ENCODE peak calls at places on chromosomes 13 and 19, in seven cellular contexts. J is adrenal gland, P is ovary, O is stomach, A is endothelial cell of umbilical vein, C is heart left ventricle, U is Peyer's patch. D is an unnamed sample.

GRCh38 chr13:28494861-28495585 is at the start of gene FLT1:
- DNase-seq in U (no peak), P (peak), C (peak), J (peak), O (peak), A (peak), D (no peak)

GRCh38 chr13:108155185-108156106 is 59.9 kb downstream of the LIG4 start:
- DNase-seq in O (peak), C (peak), J (peak), P (peak), U (peak), A (peak), D (peak)

GRCh38 chr13:110618167-110618566 is 2.8 kb downstream of the NAXD start:
- DNase-seq in A (no peak), P (no peak), C (no peak), J (no peak), O (no peak), U (no peak), D (no peak)

GRCh38 chr19:58009666-58010301 is 7.2 kb upstream of the ZNF606 start:
- DNase-seq in A (peak), C (peak), J (peak), O (peak), P (peak), U (peak), D (no peak)

GRCh38 chr13:52852444-52852843 is 4.0 kb upstream of the PCDH8 start:
- DNase-seq in O (no peak), C (no peak), A (no peak), P (no peak), U (no peak), J (no peak), D (no peak)

GRCh38 chr13:101892296-101892695 is 439.8 kb downstream of the ITGBL1 start:
- DNase-seq in A (no peak), O (no peak), U (no peak), C (no peak), P (no peak), J (no peak), D (no peak)

GRCh38 chr19:3855321-3855720 is 13.5 kb downstream of the ZFR2 start:
- DNase-seq in O (peak), P (no peak), A (no peak), U (peak), C (no peak), J (no peak), D (peak)

GRCh38 chr19:45677351-45678230 is 9.6 kb downstream of the GIPR start:
- DNase-seq in C (peak), J (peak), O (peak), U (peak), A (peak), P (peak), D (no peak)

GRCh38 chr13:52411629-52412028 is 5.7 kb upstream of the THSD1 start:
- DNase-seq in J (no peak), U (no peak), A (no peak), P (no peak), O (no peak), C (no peak), D (peak)

GRCh38 chr19:57031156-57031555 is 88.6 kb upstream of the USP29 start:
- DNase-seq in U (no peak), P (no peak), C (no peak), O (no peak), J (no peak), A (no peak), D (no peak)

GRCh38 chr19:38057954-38058690 is 151.1 kb downstream of the SIPA1L3 start:
- DNase-seq in O (peak), U (peak), A (no peak), P (no peak), J (no peak), C (no peak), D (no peak)

GRCh38 chr13:30746816-30747215 is 11.5 kb downstream of the ALOX5AP start:
- DNase-seq in A (no peak), U (no peak), O (no peak), P (no peak), J (no peak), C (no peak), D (no peak)

GRCh38 chr19:15488489-15489226 is 9.4 kb upstream of the PGLYRP2 start:
- DNase-seq in O (no peak), A (no peak), U (no peak), C (no peak), P (no peak), J (no peak), D (no peak)

GRCh38 chr19:28691683-28692082 is 521.3 kb downstream of the UQCRFS1 start:
- DNase-seq in A (no peak), J (no peak), U (no peak), P (no peak), C (no peak), O (no peak), D (no peak)

GRCh38 chr19:3047307-3048189 is 14.7 kb downstream of the TLE5 start:
- DNase-seq in P (peak), C (peak), U (peak), O (peak), A (peak), J (peak), D (peak)

GRCh38 chr13:45162194-45162593 is 38.7 kb downstream of the KCTD4 start:
- DNase-seq in U (no peak), O (no peak), P (no peak), C (no peak), J (no peak), A (peak), D (no peak)

GRCh38 chr13:22060187-22060586 is 389.3 kb downstream of the FGF9 start:
- DNase-seq in O (no peak), J (no peak), P (no peak), C (no peak), A (no peak), U (no peak), D (no peak)

GRCh38 chr13:79392882-79393563 is 13.0 kb downstream of the RBM26 start:
- DNase-seq in J (no peak), P (no peak), A (peak), C (no peak), O (no peak), U (no peak), D (no peak)

GRCh38 chr13:79398169-79398568 is 7.9 kb downstream of the RBM26 start:
- DNase-seq in P (no peak), U (no peak), J (no peak), A (no peak), C (no peak), O (no peak), D (no peak)

GRCh38 chr13:79395881-79396280 is 10.2 kb downstream of the RBM26 start:
- DNase-seq in U (no peak), J (no peak), C (no peak), P (no peak), A (no peak), O (no peak), D (no peak)

GRCh38 chr13:79389031-79389430 is 17.0 kb downstream of the RBM26 start:
- DNase-seq in U (no peak), C (no peak), J (no peak), O (no peak), A (no peak), P (no peak), D (no peak)

DNA sequence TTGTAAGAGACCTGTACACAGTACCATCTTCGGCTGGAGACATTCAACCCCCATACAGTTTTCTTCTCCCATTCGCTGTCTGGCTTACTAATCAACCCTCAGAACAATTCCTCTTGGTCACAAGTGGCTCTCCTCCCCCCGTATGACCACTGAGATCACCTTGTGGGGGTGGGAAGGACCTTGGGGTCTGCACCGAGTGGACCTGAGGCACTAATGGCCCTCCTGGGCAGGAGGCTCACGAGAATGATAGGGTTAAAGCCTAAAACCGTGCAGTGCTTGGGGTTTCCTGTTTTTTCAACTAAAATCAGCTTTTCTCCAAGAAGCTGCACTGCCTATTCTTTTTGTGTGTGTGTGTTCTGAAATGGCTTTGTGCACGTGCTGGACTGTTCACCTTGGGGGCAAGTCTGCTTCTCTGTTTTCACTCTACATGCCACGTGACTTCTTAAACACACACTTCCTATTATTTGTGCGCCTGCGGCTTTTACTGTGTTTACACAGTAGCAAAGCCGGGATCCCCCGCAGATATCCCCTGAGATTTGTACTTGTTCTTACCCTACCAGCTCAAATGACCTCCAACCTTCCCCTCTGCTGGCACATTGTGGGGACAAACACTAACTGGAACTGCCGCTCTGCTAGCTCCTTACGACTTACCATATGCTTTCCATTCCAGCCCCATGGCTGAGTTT is 12.3 kb downstream of the RBM26 start:
- DNase-seq in A (peak), O (peak), C (no peak), P (no peak), J (no peak), U (peak), D (no peak)
- TF ChIP-seq POLR2A in A (no peak), O (no peak), C (no peak), P (no peak), J (no peak), U (no peak), D (no peak)

GRCh38 chr19:49869484-49870308 is 2.3 kb upstream of the PNKP start:
- DNase-seq in J (peak), O (peak), A (peak), C (peak), U (peak), P (peak), D (peak)
- TF ChIP-seq POLR2A in J (peak), O (no peak), A (peak), C (peak), U (peak), P (peak), D (peak)

DNA sequence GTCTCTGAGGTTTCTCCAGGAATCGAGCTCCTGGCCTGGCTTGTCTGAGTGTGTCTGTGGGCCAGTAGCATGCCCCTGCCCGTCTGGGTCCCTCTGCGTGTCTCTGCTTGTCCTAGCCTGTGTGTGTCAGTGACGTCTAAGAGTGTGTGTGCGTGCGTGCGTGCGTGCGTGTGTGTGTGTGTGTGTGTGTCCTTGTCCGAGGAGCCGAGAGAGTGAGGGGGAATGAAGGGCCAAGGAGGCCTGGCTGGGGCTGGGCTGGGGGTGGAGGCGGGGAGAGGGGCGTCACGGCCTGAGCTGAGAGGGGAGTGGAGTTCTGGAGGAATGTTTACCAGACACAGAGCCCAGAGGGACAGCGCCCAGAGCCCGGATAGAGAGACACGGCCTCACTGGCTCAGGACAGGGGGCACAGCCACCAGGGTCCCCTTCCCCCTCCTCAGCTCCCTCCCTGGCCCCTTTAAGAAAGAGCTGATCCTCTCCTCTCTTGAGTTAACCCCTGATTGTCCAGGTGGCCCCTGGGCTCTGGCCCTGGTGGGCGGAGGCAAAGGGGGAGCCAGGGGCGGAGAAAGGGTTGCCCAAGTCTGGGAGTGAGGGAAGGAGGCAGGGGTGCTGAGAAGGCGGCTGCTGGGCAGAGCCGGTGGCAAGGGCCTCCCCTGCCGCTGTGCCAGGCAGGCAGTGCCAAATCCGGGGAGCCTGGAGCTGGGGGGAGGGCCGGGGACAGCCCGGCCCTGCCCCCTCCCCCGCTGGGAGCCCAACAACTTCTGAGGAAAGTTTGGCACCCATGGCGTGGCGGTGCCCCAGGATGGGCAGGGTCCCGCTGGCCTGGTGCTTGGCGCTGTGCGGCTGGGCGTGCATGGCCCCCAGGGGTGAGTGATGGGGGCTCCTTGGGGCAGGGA is at the start of gene AXL:
- DNase-seq in A (peak), O (peak), P (peak), C (peak), U (peak), J (peak), D (peak)
- TF ChIP-seq POLR2A in A (peak), O (no peak), P (peak), C (no peak), U (peak), J (peak), D (peak)

GRCh38 chr19:48363810-48364563 is at the start of the genes SYNGR4 and TMEM143:
- DNase-seq in O (peak), P (peak), A (peak), J (peak), C (peak), U (peak), D (peak)
- TF ChIP-seq POLR2A in O (no peak), P (peak), A (peak), J (peak), C (no peak), U (peak), D (no peak)

GRCh38 chr19:35000338-35000646 is 169 bp downstream of the GRAMD1A start:
- DNase-seq in U (no peak), P (no peak), A (no peak), J (no peak), O (no peak), C (no peak), D (no peak)
- TF ChIP-seq POLR2A in U (no peak), P (no peak), A (no peak), J (peak), O (no peak), C (no peak), D (peak)

GRCh38 chr19:52007805-52008557 is at the start of gene ZNF615:
- DNase-seq in P (peak), A (peak), J (peak), U (peak), C (peak), O (peak), D (peak)
- TF ChIP-seq POLR2A in P (peak), A (no peak), J (peak), U (peak), C (no peak), O (no peak), D (peak)

DNA sequence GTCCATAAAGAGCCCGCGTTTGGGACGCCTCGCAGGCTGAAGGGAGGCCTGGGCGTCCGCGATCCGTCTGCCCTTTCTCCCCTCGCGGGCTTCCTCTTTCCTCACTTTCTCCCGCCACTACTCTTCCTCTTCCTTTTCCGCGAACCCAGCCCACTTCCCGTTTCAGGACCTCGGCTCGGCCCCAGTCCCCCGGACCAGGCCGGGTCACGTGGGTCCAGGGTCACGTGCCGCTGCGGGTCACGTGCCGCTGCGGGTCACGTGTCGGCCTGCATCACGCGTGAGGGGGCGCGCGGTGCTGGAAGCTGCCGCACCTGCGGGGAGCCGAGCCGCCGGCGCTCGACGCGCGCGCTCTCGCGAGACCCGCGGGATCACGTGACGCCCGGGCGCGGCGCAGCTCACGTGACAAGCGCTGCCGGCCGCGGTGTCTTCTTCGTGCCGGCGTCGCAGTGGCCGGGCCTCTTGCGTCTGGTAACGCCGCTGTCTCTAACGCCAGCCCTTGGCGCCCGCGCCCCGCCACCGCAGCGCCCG is at the start of gene LAMP1:
- DNase-seq in P (peak), J (peak), A (peak), O (peak), U (peak), C (peak), D (peak)
- TF ChIP-seq POLR2A in P (peak), J (peak), A (peak), O (no peak), U (peak), C (no peak), D (peak)

DNA sequence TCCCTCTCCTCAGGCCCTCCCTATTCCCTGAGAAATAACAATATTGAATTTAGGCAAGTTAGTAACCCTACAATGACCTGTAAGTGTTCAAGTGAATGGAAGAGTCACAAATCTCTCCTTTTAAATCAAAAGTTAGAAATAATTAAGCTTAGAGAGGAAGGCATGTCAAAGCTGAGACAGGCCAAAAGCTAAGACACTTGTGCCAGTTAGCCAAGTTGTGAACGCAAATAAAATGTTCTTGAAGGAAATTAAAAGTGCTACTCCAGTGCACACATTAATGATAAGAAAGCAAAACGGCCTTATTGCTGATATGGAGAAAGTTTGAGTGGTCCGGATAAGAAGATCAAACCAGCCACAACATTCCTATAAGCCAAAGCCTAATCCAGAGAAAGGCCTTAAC is 120.9 kb downstream of the RBM26 start:
- DNase-seq in C (no peak), P (no peak), U (no peak), A (no peak), O (no peak), J (no peak), D (no peak)
- TF ChIP-seq POLR2A in C (no peak), P (no peak), U (no peak), A (no peak), O (no peak), J (no peak), D (no peak)

GRCh38 chr13:95301947-95302386 is 716 bp upstream of the ABCC4 start:
- DNase-seq in J (peak), O (no peak), C (no peak), U (no peak), P (no peak), A (no peak), D (no peak)

GRCh38 chr13:95298169-95298940 is 2.9 kb downstream of the ABCC4 start:
- DNase-seq in C (no peak), A (no peak), O (no peak), U (no peak), P (no peak), J (no peak), D (no peak)

GRCh38 chr13:95298971-95299627 is 2.2 kb downstream of the ABCC4 start:
- DNase-seq in J (no peak), P (no peak), O (no peak), A (no peak), C (no peak), U (no peak), D (peak)

GRCh38 chr13:95300625-95301134 is 571 bp downstream of the ABCC4 start:
- DNase-seq in C (peak), P (peak), U (peak), O (peak), A (peak), J (peak), D (peak)

GRCh38 chr13:95301135-95301946 is at the start of gene ABCC4:
- DNase-seq in A (peak), C (peak), U (peak), P (peak), O (peak), J (peak), D (peak)
- TF ChIP-seq POLR2A in A (peak), C (no peak), U (no peak), P (no peak), O (no peak), J (peak), D (peak)

D was measured in H54.